ENCODE peak calls at places on chromosomes 7 and 10, in eight cellular contexts. X, G, U, R, M, I, J and L are unnamed samples.

GRCh38 chr10:43076876-43077420 is at the start of gene RET:
- DNase-seq in X (peak; percentile 31), G (peak; percentile 61), U (peak; percentile 35), R (no peak), M (no peak), I (peak; percentile 3), J (no peak), L (no peak)

GRCh38 chr7:26705567-26705966 is 158.8 kb downstream of the SKAP2 start:
- DNase-seq in X (peak; percentile 24), G (no peak), U (no peak), R (peak; percentile 96), M (no peak), I (peak; percentile 89), J (no peak), L (no peak)

GRCh38 chr7:104530243-104530642 is 201.8 kb downstream of the LHFPL3 start:
- DNase-seq in X (no peak), G (no peak), U (no peak), R (no peak), M (no peak), I (no peak), J (no peak), L (no peak)

GRCh38 chr10:75019360-75019759 is 92.1 kb upstream of the SAMD8 start:
- DNase-seq in X (no peak), G (no peak), U (no peak), R (peak; percentile 32), M (no peak), I (peak; percentile 32), J (no peak), L (no peak)

GRCh38 chr10:49175587-49176309 is 12.4 kb downstream of the TMEM273 start:
- DNase-seq in X (no peak), G (no peak), U (no peak), R (no peak), M (peak; percentile 72), I (no peak), J (no peak), L (no peak)

GRCh38 chr7:108380527-108380926 is 75.7 kb downstream of the NRCAM start:
- DNase-seq in X (no peak), G (no peak), U (no peak), R (no peak), M (no peak), I (peak; percentile 39), J (no peak), L (no peak)

GRCh38 chr10:100509241-100509640 is 10.4 kb downstream of the SEC31B start:
- DNase-seq in X (no peak), G (no peak), U (no peak), R (no peak), M (no peak), I (no peak), J (no peak), L (no peak)

GRCh38 chr7:116772423-116772852 is 89.9 kb upstream of the CAPZA2 start:
- DNase-seq in X (no peak), G (no peak), U (no peak), R (peak; percentile 61), M (no peak), I (peak; percentile 96), J (no peak), L (no peak)

GRCh38 chr10:119871881-119872609 is 598 bp downstream of the MCMBP start:
- DNase-seq in X (peak; percentile 57), G (peak; percentile 63), U (peak; percentile 42), R (peak; percentile 35), M (peak; percentile 93), I (peak; percentile 32), J (peak; percentile 7), L (peak; percentile 88)

GRCh38 chr7:112886171-112886570 is 96.0 kb upstream of the TMEM168 start:
- DNase-seq in X (no peak), G (no peak), U (no peak), R (no peak), M (no peak), I (no peak), J (no peak), L (no peak)
- TF ChIP-seq CTCF in X (no peak), G (no peak), U (no peak), R (no peak), M (no peak), I (no peak), J (no peak), L (no peak)

DNA sequence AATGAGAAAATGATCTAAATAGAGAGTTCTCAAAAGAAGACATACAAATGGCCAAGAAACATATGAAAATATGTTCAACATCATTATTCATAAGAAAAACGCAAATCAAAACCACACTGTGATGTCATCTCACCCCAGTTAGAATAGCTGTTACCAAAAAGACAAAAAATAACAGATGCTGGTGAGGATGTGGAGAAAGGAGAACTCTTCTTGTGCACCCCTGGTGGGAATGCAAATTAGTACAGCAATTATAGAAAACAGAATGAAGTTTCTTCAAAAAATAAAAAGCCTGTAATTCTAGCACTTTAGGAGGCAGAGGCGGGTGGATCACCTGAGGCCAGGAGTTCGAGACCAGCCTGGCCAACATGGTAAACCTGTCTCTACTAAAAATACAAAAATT is 199.3 kb downstream of the PARD3 start:
- DNase-seq in X (no peak), G (no peak), U (no peak), R (no peak), M (no peak), I (no peak), J (no peak), L (no peak)
- TF ChIP-seq CTCF in X (no peak), G (no peak), U (no peak), R (no peak), M (no peak), I (no peak), J (no peak), L (no peak)

DNA sequence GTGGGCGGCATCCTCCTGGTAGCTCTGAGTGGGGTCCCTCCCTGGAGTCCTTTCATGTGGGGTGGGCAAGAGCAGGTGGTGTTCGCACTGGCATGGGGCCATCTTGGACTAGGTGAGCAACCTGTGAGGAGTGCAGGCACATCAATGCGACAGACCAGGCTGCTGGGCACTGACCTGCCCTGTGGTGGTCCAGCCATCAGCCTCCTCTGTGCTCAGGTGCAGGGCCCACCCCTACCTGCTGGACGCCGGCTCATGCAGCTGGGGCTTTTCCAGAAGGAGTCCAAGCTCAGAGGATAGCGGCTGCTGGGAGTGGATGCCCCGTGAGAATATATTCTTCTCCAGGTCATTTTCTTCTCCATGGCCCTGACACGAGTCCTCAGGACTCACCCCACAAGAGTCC is 424.4 kb downstream of the GLRX3 start:
- DNase-seq in X (no peak), G (no peak), U (no peak), R (no peak), M (no peak), I (no peak), J (no peak), L (peak; percentile 48)
- TF ChIP-seq CTCF in X (no peak), G (no peak), U (no peak), R (no peak), M (no peak), I (no peak), J (no peak), L (no peak)

GRCh38 chr7:21426958-21427860 is 674 bp upstream of the SP4 start:
- DNase-seq in X (peak; percentile 100), G (peak; percentile 98), U (peak; percentile 99), R (peak; percentile 98), M (peak; percentile 100), I (peak; percentile 91), J (peak; percentile 97), L (peak; percentile 100)

GRCh38 chr7:21429021-21429420 is 1.1 kb downstream of the SP4 start:
- DNase-seq in X (no peak), G (no peak), U (no peak), R (no peak), M (no peak), I (no peak), J (no peak), L (no peak)

GRCh38 chr7:21426286-21426957 is 1.5 kb upstream of the SP4 start:
- DNase-seq in X (no peak), G (no peak), U (no peak), R (peak; percentile 16), M (no peak), I (peak; percentile 75), J (peak; percentile 4), L (no peak)

GRCh38 chr7:21428642-21428941 is 709 bp downstream of the SP4 start:
- DNase-seq in X (no peak), G (no peak), U (no peak), R (no peak), M (no peak), I (no peak), J (no peak), L (no peak)

DNA sequence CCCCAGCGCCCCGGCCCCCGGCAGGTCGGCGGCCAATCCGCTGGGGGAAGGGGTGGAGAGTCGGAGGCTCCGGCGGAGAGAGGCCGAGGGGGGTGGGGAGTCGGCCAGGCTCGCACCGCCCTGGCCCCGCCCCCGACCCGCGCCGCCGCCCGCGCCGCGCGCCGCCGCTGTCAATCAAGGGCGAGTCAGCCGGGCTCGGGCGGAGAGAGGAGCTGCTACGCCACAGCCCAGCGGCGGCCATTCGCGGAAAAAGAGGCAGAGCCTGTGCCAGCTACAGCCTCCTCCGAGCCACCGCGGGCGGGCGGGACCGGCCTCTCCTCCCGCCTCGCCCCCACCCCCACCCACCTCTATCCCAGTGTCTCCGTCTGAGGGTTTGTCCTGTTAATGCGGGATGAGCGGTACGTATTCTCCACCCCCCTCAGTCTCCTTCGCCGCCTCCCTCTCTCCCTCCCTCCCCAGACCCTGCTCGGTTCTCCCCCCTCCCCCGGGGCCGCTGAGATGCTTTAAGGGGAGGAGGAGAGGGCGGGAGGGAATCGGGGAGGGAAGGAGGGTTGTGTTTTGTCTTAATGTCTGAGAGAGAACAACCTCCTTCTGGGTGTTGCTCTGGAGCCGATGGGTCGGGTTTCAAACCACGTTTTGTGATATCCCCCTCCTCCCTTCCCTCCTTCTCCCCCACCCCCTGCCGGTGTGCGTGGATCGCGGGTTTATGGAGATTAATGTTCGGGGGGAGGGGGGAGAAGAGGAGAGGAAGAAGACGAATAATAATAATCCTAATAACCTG is at the start of gene SP4:
- DNase-seq in X (peak; percentile 99), G (peak; percentile 97), U (peak; percentile 98), R (peak; percentile 93), M (peak; percentile 99), I (peak; percentile 82), J (peak; percentile 93), L (peak; percentile 98)
- TF ChIP-seq CTCF in X (no peak), G (no peak), U (no peak), R (no peak), M (no peak), I (no peak), J (no peak), L (no peak)

DNA sequence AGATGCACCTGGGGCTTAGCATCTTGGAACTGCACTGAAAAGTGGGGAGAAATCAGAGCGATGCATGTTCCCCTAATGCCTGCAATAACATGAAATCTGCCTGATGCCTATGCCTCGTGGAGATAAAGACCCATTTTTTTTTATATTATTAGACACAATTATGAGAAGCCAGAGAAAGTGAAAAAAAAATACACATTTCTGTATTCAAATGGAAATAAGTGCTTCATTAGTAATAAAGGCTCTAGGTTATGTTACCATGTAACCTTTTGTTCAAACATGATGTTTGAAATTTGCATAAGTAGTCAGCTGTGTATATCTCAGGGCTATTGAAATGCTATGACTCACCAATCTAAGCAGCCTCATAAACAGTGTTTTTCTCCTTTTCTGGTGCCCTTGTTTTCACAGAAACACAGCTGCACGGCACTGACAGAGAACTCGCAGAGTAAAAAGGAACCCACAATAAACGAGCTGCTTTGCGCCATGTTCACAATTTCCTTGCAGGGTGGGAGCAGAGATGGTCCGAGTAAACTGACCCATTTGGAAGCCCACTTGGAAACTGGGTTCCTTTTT is 175.9 kb upstream of the PRKCQ start:
- DNase-seq in X (no peak), G (peak; percentile 9), U (no peak), R (peak; percentile 50), M (no peak), I (peak; percentile 81), J (no peak), L (no peak)
- TF ChIP-seq CTCF in X (no peak), G (no peak), U (no peak), R (no peak), M (no peak), I (no peak), J (no peak), L (no peak)

GRCh38 chr10:89701238-89702120 is at the start of gene KIF20B:
- DNase-seq in X (peak; percentile 92), G (peak; percentile 92), U (peak; percentile 95), R (peak; percentile 95), M (peak; percentile 99), I (peak; percentile 94), J (peak; percentile 90), L (peak; percentile 98)
- TF ChIP-seq CTCF in X (no peak), G (peak; percentile 15), U (no peak), R (peak; percentile 36), M (peak; percentile 43), I (peak; percentile 51), J (peak; percentile 55), L (peak; percentile 32)